ENCODE peak calls at places on chromosomes 3 and 15, in five cellular contexts. Q is trophoblast cell, N is H9, Y is IMR-90, Z is neuronal stem cell. A is an unnamed sample.

GRCh38 chr3:69309810-69310209 is 76.1 kb downstream of the FRMD4B start:
- DNase-seq in Y (peak), Z (no peak), N (no peak), Q (no peak), A (no peak)

GRCh38 chr15:50873935-50874353 is 34.5 kb upstream of the AP4E1 start:
- DNase-seq in Q (no peak), N (no peak), Y (no peak), Z (no peak), A (no peak)

GRCh38 chr3:29275309-29275708 is 5.6 kb upstream of the RBMS3 start:
- DNase-seq in Q (no peak), Z (no peak), N (no peak), Y (peak), A (no peak)

GRCh38 chr15:50166216-50166615 is 15.8 kb upstream of the SLC27A2 start:
- DNase-seq in Z (no peak), Q (peak), N (no peak), Y (peak), A (peak)

GRCh38 chr3:129927072-129927471 is 33.6 kb upstream of the TMCC1 start:
- DNase-seq in Q (no peak), N (no peak), Z (no peak), Y (no peak), A (no peak)

GRCh38 chr15:59448871-59449270 is 10.9 kb downstream of the FAM81A start:
- DNase-seq in N (no peak), Q (no peak), Y (no peak), Z (no peak), A (no peak)

GRCh38 chr3:25483456-25483855 is 55.4 kb downstream of the RARB start:
- DNase-seq in Q (no peak), N (no peak), Y (no peak), Z (no peak), A (no peak)

GRCh38 chr3:3196148-3196861 is 16.8 kb upstream of the CRBN start:
- DNase-seq in Z (no peak), Q (peak), Y (no peak), N (peak), A (peak)

GRCh38 chr3:69144631-69145244 is 22.3 kb upstream of the LMOD3 start:
- DNase-seq in N (peak), Y (no peak), Q (no peak), Z (peak), A (no peak)

GRCh38 chr3:194069421-194070219 is 66.3 kb upstream of the HES1 start:
- DNase-seq in Z (no peak), Y (peak), Q (peak), N (no peak), A (peak)

GRCh38 chr15:60510006-60510405 is 31.1 kb upstream of the ICE2 start:
- DNase-seq in Z (no peak), N (no peak), Q (no peak), Y (no peak), A (no peak)

GRCh38 chr15:60508442-60508841 is 29.5 kb upstream of the ICE2 start:
- DNase-seq in N (no peak), Y (no peak), Z (no peak), Q (no peak), A (no peak)

GRCh38 chr15:60511351-60512157 is 32.6 kb upstream of the ICE2 start:
- DNase-seq in Z (no peak), Q (no peak), Y (peak), N (no peak), A (no peak)

GRCh38 chr15:60509470-60509869 is 30.5 kb upstream of the ICE2 start:
- DNase-seq in Q (no peak), Y (no peak), Z (no peak), N (no peak), A (no peak)

DNA sequence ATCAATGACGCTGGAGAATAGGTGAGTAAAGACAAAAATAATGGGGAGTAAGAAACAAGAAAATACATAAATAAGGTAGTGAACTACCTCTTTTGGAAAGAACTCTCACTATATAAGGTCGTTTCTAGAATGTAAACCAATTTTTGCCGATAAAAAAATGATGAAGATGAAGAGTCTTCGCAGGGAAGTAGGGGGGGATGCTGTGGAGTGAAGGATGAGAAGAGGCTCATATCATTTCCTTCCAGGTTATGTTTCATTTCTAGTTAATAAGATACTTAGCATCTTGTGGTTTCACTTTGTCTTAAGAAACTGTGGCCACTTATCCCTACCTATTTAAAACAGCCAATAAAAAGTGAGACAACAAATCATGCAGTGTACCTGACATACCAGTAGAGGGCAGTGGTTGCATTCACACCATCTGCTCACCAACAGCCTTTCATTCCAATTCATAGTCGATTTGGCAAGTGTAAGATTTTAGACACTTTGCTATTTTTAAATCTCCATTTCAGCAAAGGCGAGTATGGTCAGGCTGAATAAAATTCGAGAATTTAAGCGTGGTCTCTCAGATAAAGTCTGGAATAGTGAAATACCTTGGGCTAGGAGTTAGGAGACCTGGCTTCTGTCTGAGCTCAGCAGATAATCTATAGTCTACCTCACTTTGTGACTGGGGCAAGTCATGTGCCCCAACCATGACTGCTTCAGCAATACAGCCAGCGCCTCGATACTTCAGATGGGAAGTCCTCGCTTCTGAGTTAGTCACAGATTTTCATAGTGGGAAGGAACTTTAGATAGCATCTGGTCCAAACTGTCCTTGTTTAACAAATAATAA is 28.9 kb upstream of the ICE2 start:
- DNase-seq in N (peak), Z (peak), Y (peak), Q (peak), A (peak)
- H3K14ac ChIP-seq in N (no peak), Z (no peak), Y (no peak), Q (no peak), A (no peak)

DNA sequence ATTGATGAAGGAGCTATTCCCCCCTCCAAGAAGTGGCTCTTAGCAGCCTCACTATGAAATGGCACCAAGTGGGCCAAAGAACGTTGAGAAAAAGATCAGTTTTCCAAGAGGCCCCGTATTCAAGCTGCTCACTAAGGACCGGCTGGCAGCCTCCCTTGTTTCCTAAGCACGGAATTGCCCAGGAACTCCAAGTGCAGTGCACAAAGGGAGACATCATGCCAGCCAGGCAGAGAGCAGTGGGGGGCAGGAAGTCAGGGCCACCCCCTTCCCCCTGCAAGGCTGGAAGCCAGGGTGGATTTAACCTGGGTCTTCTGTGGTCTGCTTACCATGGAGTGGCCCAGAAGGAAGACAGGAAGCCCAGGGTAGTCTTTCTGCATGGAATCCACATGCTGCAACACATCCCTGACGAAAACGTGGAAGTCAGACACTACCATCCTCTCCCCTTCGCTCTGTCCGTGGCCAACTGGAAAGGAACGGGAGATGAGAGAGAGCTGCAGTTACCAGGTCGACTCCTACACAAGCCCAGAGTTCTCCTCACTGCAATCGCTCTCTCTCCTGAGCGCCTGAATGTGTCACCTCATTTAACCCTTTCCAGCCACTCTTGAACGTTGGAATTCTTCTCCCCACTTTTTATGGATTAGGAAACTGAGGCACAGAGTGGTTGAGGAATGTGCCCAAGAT is 49.5 kb downstream of the ABTB1 start:
- DNase-seq in Y (no peak), Z (no peak), Q (no peak), N (no peak), A (no peak)
- H2AFZ ChIP-seq in Y (no peak), Z (no peak), Q (no peak), N (no peak), A (no peak)

GRCh38 chr15:70907784-70908471 is 15.3 kb downstream of the LRRC49 start:
- DNase-seq in N (no peak), Q (no peak), Z (no peak), Y (no peak), A (no peak)

GRCh38 chr15:70906842-70907241 is 14.2 kb downstream of the LRRC49 start:
- DNase-seq in Y (peak), Q (no peak), N (no peak), Z (no peak), A (no peak)

GRCh38 chr15:70902105-70902504 is 9.5 kb downstream of the LRRC49 start:
- DNase-seq in N (no peak), Z (no peak), Y (peak), Q (no peak), A (peak)
- H3K27ac ChIP-seq in N (no peak), Z (no peak), Y (peak), Q (peak), A (peak)

GRCh38 chr3:17013050-17013449 is 128.3 kb downstream of the PLCL2 start:
- DNase-seq in Q (peak), N (no peak), Z (peak), Y (no peak), A (no peak)
- H3K14ac ChIP-seq in Q (no peak), N (no peak), Z (no peak), Y (no peak), A (peak)

DNA sequence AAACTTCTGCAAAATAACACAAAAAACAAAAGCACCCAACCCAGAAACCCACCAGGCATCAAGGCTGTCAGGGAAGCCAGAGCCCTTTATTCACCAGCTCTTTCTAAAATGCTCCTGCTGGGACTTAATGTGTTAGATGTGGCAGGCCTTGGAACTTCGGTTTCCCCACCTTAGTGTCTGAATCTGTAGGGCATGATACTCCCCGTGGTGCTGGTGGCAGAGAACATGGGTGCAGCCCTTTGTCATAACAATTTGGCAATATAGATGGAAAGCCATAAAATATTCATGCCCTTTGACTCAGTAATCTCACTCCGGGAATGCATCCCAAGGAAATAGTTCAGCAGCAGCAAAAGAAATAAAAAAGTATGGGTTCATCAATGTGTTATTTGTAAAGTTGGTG is 56.9 kb upstream of the LCTL start:
- DNase-seq in N (no peak), Y (no peak), Q (no peak), Z (no peak), A (no peak)
- H2AFZ ChIP-seq in N (no peak), Y (peak), Q (peak), Z (peak), A (no peak)

GRCh38 chr15:82970078-82970686 is 15.8 kb upstream of the RAMAC start:
- DNase-seq in Z (no peak), N (no peak), Q (peak), Y (no peak), A (no peak)
- H3K27ac ChIP-seq in Z (no peak), N (no peak), Q (no peak), Y (no peak), A (no peak)

GRCh38 chr3:10956991-10957390 is 35.6 kb upstream of the SLC6A1 start:
- DNase-seq in Y (no peak), Z (no peak), Q (no peak), N (no peak), A (no peak)

GRCh38 chr3:10956531-10956930 is 36.0 kb upstream of the SLC6A1 start:
- DNase-seq in N (no peak), Y (no peak), Z (no peak), Q (no peak), A (no peak)

GRCh38 chr3:10954740-10955139 is 37.8 kb upstream of the SLC6A1 start:
- DNase-seq in Q (no peak), Z (no peak), Y (no peak), N (no peak), A (no peak)

GRCh38 chr3:10957976-10958749 is 34.4 kb upstream of the SLC6A1 start:
- DNase-seq in N (no peak), Q (no peak), Z (no peak), Y (no peak), A (no peak)

GRCh38 chr3:10955694-10956453 is 36.7 kb upstream of the SLC6A1 start:
- DNase-seq in Y (no peak), N (no peak), Q (no peak), Z (no peak), A (no peak)
- H3K14ac ChIP-seq in Y (no peak), N (no peak), Q (no peak), Z (no peak), A (no peak)

GRCh38 chr3:157532529-157533297 is 29.5 kb upstream of the VEPH1 start:
- DNase-seq in Z (peak), Y (peak), Q (peak), N (peak), A (peak)
- H2AFZ ChIP-seq in Z (peak), Y (peak), Q (peak), N (peak), A (peak)

GRCh38 chr15:64836023-64836536 is 5.6 kb upstream of the PLEKHO2 start:
- DNase-seq in Q (no peak), N (no peak), Z (no peak), Y (no peak), A (no peak)
- H3K27ac ChIP-seq in Q (no peak), N (no peak), Z (no peak), Y (peak), A (no peak)

A was measured in mesenchymal stem cell.